ENCODE peak calls at places on chromosomes 12 and 14, in five cellular contexts. W is mammary epithelial cell; Z is CD8-positive, alpha-beta T cell; O is AG10803; G is A549. V is an unnamed sample.

GRCh38 chr12:113244015-113244983 is 23.0 kb downstream of the TPCN1 start:
- DNase-seq in Z (no peak), G (no peak), W (peak; percentile 65), O (no peak), V (no peak)

GRCh38 chr12:57983150-57983857 is 41.9 kb downstream of the ATP23 start:
- DNase-seq in Z (no peak), W (peak; percentile 28), G (peak; percentile 68), O (peak; percentile 63), V (peak; percentile 70)

GRCh38 chr14:105299654-105300541 is 903 bp downstream of the BRF1 start:
- DNase-seq in W (no peak), G (no peak), Z (peak; percentile 22), O (no peak), V (no peak)

GRCh38 chr12:27331299-27331926 is 1.2 kb upstream of the BMAL2 start:
- DNase-seq in O (peak; percentile 89), W (peak; percentile 99), Z (no peak), G (peak; percentile 83), V (peak; percentile 93)

GRCh38 chr12:104588048-104588942 is 131.5 kb downstream of the CHST11 start:
- DNase-seq in W (peak; percentile 97), G (peak; percentile 86), O (peak; percentile 83), Z (no peak), V (peak; percentile 88)

GRCh38 chr14:95739356-95739755 is 25.4 kb upstream of the TCL1A start:
- DNase-seq in Z (no peak), O (no peak), W (no peak), G (no peak), V (no peak)

GRCh38 chr14:44846232-44846824 is 115.4 kb downstream of the KLHL28 start:
- DNase-seq in W (peak; percentile 20), G (peak; percentile 44), O (peak; percentile 48), Z (no peak), V (peak; percentile 57)

GRCh38 chr12:113873741-113874140 is 92.4 kb downstream of the RBM19 start:
- DNase-seq in Z (no peak), O (no peak), W (no peak), G (no peak), V (no peak)

GRCh38 chr14:96039633-96040311 is 610 bp downstream of the C14orf132 start:
- DNase-seq in G (peak; percentile 18), W (no peak), Z (no peak), O (peak; percentile 28), V (peak; percentile 14)

GRCh38 chr12:117551698-117552097 is 190.3 kb upstream of the NOS1 start:
- DNase-seq in W (no peak), O (no peak), Z (no peak), G (no peak), V (no peak)

GRCh38 chr12:119154435-119154818 is 24.3 kb upstream of the HSPB8 start:
- DNase-seq in W (no peak), G (peak; percentile 39), O (no peak), Z (no peak), V (no peak)

DNA sequence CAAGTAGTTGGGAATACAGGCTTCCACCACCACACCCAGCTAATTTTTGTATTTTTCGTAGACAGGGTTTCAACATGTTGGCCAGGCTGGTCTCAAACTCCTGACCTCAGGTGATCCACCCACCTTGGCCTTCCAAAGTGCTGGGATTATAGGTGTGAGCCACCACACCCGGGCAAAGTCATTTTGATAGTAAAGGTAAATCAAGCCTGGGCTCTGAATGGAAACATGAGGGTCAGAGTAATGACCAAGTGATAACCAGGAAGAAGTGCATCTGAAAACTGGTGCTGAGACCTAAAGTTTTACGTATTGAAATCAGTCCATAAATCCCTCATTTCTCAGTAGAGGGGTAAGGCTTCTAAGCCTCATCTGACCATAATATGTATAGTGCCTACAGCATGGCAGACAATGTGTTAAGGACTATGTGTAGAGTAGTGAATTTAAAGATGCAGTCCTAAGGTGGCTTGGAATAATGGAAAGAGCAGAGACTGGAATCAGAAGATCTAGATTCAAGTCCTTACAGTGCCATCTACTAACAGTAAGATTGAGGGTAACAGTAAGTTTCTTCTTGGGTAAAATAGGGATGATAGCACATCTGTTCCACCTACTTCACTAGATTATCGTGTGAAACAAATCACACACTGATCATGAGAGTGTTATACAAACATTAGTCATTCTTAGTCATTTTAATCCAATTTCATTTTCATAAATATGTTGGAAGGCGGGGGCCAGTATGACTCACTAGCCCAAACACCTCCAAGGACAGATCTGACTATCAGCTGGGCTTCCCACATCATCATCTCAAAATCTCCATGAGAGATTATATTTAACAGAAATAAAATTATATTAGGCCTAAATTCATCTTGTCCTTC is 11.2 kb downstream of the MAP4K5 start:
- DNase-seq in G (peak; percentile 66), Z (peak; percentile 27), O (peak; percentile 74), W (peak; percentile 93), V (peak; percentile 92)
- H3K4me3 ChIP-seq in G (no peak overlapping the region), Z (no peak overlapping the region), O (no peak overlapping the region), W (no peak overlapping the region), V (no peak overlapping the region)

GRCh38 chr12:12534134-12534866 is 28.4 kb downstream of the DUSP16 start:
- DNase-seq in G (no peak), O (no peak), W (no peak), Z (no peak), V (no peak)
- TF ChIP-seq CTCF in G (no peak), O (no peak), W (no peak), Z (no peak), V (no peak)

GRCh38 chr12:39124768-39125167 is 219.4 kb upstream of the CPNE8 start:
- DNase-seq in W (no peak), O (no peak), Z (no peak), G (no peak), V (no peak)

GRCh38 chr12:39123580-39123979 is 218.2 kb upstream of the CPNE8 start:
- DNase-seq in O (no peak), G (no peak), W (peak; percentile 35), Z (no peak), V (no peak)

GRCh38 chr12:39125580-39125979 is 220.2 kb upstream of the CPNE8 start:
- DNase-seq in O (no peak), Z (no peak), G (no peak), W (no peak), V (no peak)

GRCh38 chr12:39122562-39123204 is 217.3 kb upstream of the CPNE8 start:
- DNase-seq in G (no peak), Z (no peak), W (peak; percentile 22), O (no peak), V (no peak)

GRCh38 chr12:39127401-39127800 is 222.0 kb upstream of the CPNE8 start:
- DNase-seq in W (peak; percentile 52), G (peak; percentile 75), Z (no peak), O (peak; percentile 2), V (peak; percentile 75)
- H3K4me3 ChIP-seq in W (no peak overlapping the region), G (no peak overlapping the region), Z (no peak overlapping the region), O (no peak overlapping the region), V (no peak overlapping the region)

GRCh38 chr14:34539407-34540180 is at the start of gene EAPP:
- DNase-seq in G (peak; percentile 99), O (peak; percentile 97), Z (peak; percentile 97), W (peak; percentile 96), V (peak; percentile 96)
- TF ChIP-seq CTCF in G (no peak), O (no peak), Z (no peak), W (no peak), V (no peak)